ENCODE peak calls at places on chromosome 12, in four cellular contexts. X is uterus, I is putamen, A is heart left ventricle. Z is an unnamed sample.

GRCh38 chr12:107423531-107423930 is 262.1 kb upstream of the PWP1 start:
- DNase-seq in X (no peak), I (no peak), A (no peak), Z (no peak)

GRCh38 chr12:125249932-125250331 is 184.7 kb downstream of the AACS start:
- DNase-seq in X (no peak), I (no peak), A (no peak), Z (no peak)

GRCh38 chr12:76762556-76762955 is 1.4 kb upstream of the ZDHHC17 start:
- DNase-seq in X (no peak), I (no peak), A (no peak), Z (no peak)

GRCh38 chr12:121955258-121956040 is 37.1 kb downstream of the CFAP251 start:
- DNase-seq in X (no peak), I (no peak), A (no peak), Z (no peak)

GRCh38 chr12:53651718-53652117 is 24.2 kb downstream of the ATP5MC2 start:
- DNase-seq in X (no peak), I (no peak), A (no peak), Z (no peak)

GRCh38 chr12:14946856-14947255 is 8.5 kb upstream of the ERP27 start:
- DNase-seq in X (no peak), I (no peak), A (no peak), Z (no peak)

GRCh38 chr12:30021046-30021833 is 237.5 kb upstream of the TMTC1 start:
- DNase-seq in X (no peak), I (no peak), A (no peak), Z (no peak)

GRCh38 chr12:49515266-49515665 is 23.6 kb upstream of the KCNH3 start:
- DNase-seq in X (no peak), I (no peak), A (no peak), Z (no peak)

GRCh38 chr12:104615048-104615561 is 158.4 kb downstream of the CHST11 start:
- DNase-seq in X (peak), I (no peak), A (no peak), Z (no peak)

GRCh38 chr12:66217342-66217929 is 28.4 kb downstream of the IRAK3 start:
- DNase-seq in X (no peak), I (no peak), A (no peak), Z (no peak)

GRCh38 chr12:75894965-75895754 is 136.4 kb downstream of the PHLDA1 start:
- DNase-seq in X (no peak), I (no peak), A (no peak), Z (no peak)